ENCODE peak calls at places on chromosomes 12 and 14, in six cellular contexts. One of them, this sample, is unnamed.

GRCh38 chr12:109998241-109998903 is 858 bp upstream of the ANKRD13A start:
- DNase-seq in naive thymus-derived CD4-positive, alpha-beta T cell: no peak
- DNase-seq in SW 1271: no peak
- DNase-seq in stimulated activated CD4-positive, alpha-beta T cell treated with anti-CD3 and anti-CD28 coated beads, Interleukin-1b, Interleukin-23, amount 100 ng/mL, for 1 hour: no peak
- DNase-seq in GM04504: no peak
- DNase-seq in NCI-H510A treated with DMSO at 0.1 percent for 48 hours: no peak
- DNase-seq in this sample: peak

GRCh38 chr12:100474617-100475016 is 951 bp downstream of the NR1H4 start:
- DNase-seq in SW 1271: no peak
- DNase-seq in naive thymus-derived CD4-positive, alpha-beta T cell: no peak
- DNase-seq in stimulated activated CD4-positive, alpha-beta T cell treated with anti-CD3 and anti-CD28 coated beads, Interleukin-1b, Interleukin-23, amount 100 ng/mL, for 1 hour: no peak
- DNase-seq in GM04504: no peak
- DNase-seq in NCI-H510A treated with DMSO at 0.1 percent for 48 hours: no peak
- DNase-seq in this sample: no peak

GRCh38 chr12:102120886-102121285 is 903 bp downstream of the PARPBP start:
- DNase-seq in NCI-H510A treated with DMSO at 0.1 percent for 48 hours: no peak
- DNase-seq in naive thymus-derived CD4-positive, alpha-beta T cell: no peak
- DNase-seq in GM04504: peak
- DNase-seq in SW 1271: no peak
- DNase-seq in stimulated activated CD4-positive, alpha-beta T cell treated with anti-CD3 and anti-CD28 coated beads, Interleukin-1b, Interleukin-23, amount 100 ng/mL, for 1 hour: no peak
- DNase-seq in this sample: peak

GRCh38 chr12:131990066-131990979 is 40.6 kb downstream of the EP400 start:
- DNase-seq in GM04504: no peak
- DNase-seq in SW 1271: no peak
- DNase-seq in stimulated activated CD4-positive, alpha-beta T cell treated with anti-CD3 and anti-CD28 coated beads, Interleukin-1b, Interleukin-23, amount 100 ng/mL, for 1 hour: no peak
- DNase-seq in NCI-H510A treated with DMSO at 0.1 percent for 48 hours: no peak
- DNase-seq in naive thymus-derived CD4-positive, alpha-beta T cell: no peak
- DNase-seq in this sample: no peak

GRCh38 chr12:31120392-31121008 is 46.8 kb downstream of the DDX11 start:
- DNase-seq in naive thymus-derived CD4-positive, alpha-beta T cell: no peak
- DNase-seq in GM04504: no peak
- DNase-seq in SW 1271: no peak
- DNase-seq in NCI-H510A treated with DMSO at 0.1 percent for 48 hours: no peak
- DNase-seq in stimulated activated CD4-positive, alpha-beta T cell treated with anti-CD3 and anti-CD28 coated beads, Interleukin-1b, Interleukin-23, amount 100 ng/mL, for 1 hour: no peak
- DNase-seq in this sample: no peak

GRCh38 chr12:107319536-107320030 is 226.2 kb upstream of the CRY1 start:
- DNase-seq in NCI-H510A treated with DMSO at 0.1 percent for 48 hours: no peak
- DNase-seq in stimulated activated CD4-positive, alpha-beta T cell treated with anti-CD3 and anti-CD28 coated beads, Interleukin-1b, Interleukin-23, amount 100 ng/mL, for 1 hour: no peak
- DNase-seq in SW 1271: no peak
- DNase-seq in naive thymus-derived CD4-positive, alpha-beta T cell: peak
- DNase-seq in GM04504: no peak
- DNase-seq in this sample: no peak

GRCh38 chr12:76310110-76310509 is 38.1 kb downstream of the BBS10 start:
- DNase-seq in SW 1271: no peak
- DNase-seq in GM04504: no peak
- DNase-seq in stimulated activated CD4-positive, alpha-beta T cell treated with anti-CD3 and anti-CD28 coated beads, Interleukin-1b, Interleukin-23, amount 100 ng/mL, for 1 hour: no peak
- DNase-seq in NCI-H510A treated with DMSO at 0.1 percent for 48 hours: no peak
- DNase-seq in naive thymus-derived CD4-positive, alpha-beta T cell: no peak
- DNase-seq in this sample: no peak

GRCh38 chr12:5915511-5915910 is 29.5 kb downstream of the ANO2 start:
- DNase-seq in stimulated activated CD4-positive, alpha-beta T cell treated with anti-CD3 and anti-CD28 coated beads, Interleukin-1b, Interleukin-23, amount 100 ng/mL, for 1 hour: no peak
- DNase-seq in NCI-H510A treated with DMSO at 0.1 percent for 48 hours: no peak
- DNase-seq in naive thymus-derived CD4-positive, alpha-beta T cell: no peak
- DNase-seq in GM04504: no peak
- DNase-seq in SW 1271: no peak
- DNase-seq in this sample: no peak

GRCh38 chr14:22556990-22557623 is 31.9 kb downstream of the DAD1 start:
- DNase-seq in naive thymus-derived CD4-positive, alpha-beta T cell: peak
- DNase-seq in SW 1271: no peak
- DNase-seq in GM04504: peak
- DNase-seq in stimulated activated CD4-positive, alpha-beta T cell treated with anti-CD3 and anti-CD28 coated beads, Interleukin-1b, Interleukin-23, amount 100 ng/mL, for 1 hour: peak
- DNase-seq in NCI-H510A treated with DMSO at 0.1 percent for 48 hours: peak
- DNase-seq in this sample: peak

GRCh38 chr14:75673345-75673744 is 12.3 kb downstream of the TTLL5 start:
- DNase-seq in NCI-H510A treated with DMSO at 0.1 percent for 48 hours: no peak
- DNase-seq in stimulated activated CD4-positive, alpha-beta T cell treated with anti-CD3 and anti-CD28 coated beads, Interleukin-1b, Interleukin-23, amount 100 ng/mL, for 1 hour: no peak
- DNase-seq in SW 1271: no peak
- DNase-seq in GM04504: no peak
- DNase-seq in naive thymus-derived CD4-positive, alpha-beta T cell: no peak
- DNase-seq in this sample: no peak

GRCh38 chr14:51216602-51217001 is 23.4 kb upstream of the TMX1 start:
- DNase-seq in SW 1271: no peak
- DNase-seq in GM04504: no peak
- DNase-seq in naive thymus-derived CD4-positive, alpha-beta T cell: no peak
- DNase-seq in NCI-H510A treated with DMSO at 0.1 percent for 48 hours: no peak
- DNase-seq in stimulated activated CD4-positive, alpha-beta T cell treated with anti-CD3 and anti-CD28 coated beads, Interleukin-1b, Interleukin-23, amount 100 ng/mL, for 1 hour: no peak
- DNase-seq in this sample: no peak

GRCh38 chr14:93005838-93006237 is 82.9 kb downstream of the CHGA start:
- DNase-seq in NCI-H510A treated with DMSO at 0.1 percent for 48 hours: no peak
- DNase-seq in naive thymus-derived CD4-positive, alpha-beta T cell: no peak
- DNase-seq in stimulated activated CD4-positive, alpha-beta T cell treated with anti-CD3 and anti-CD28 coated beads, Interleukin-1b, Interleukin-23, amount 100 ng/mL, for 1 hour: no peak
- DNase-seq in GM04504: no peak
- DNase-seq in SW 1271: no peak
- DNase-seq in this sample: no peak

GRCh38 chr14:65478017-65478416 is 65.5 kb downstream of the FUT8 start:
- DNase-seq in naive thymus-derived CD4-positive, alpha-beta T cell: no peak
- DNase-seq in stimulated activated CD4-positive, alpha-beta T cell treated with anti-CD3 and anti-CD28 coated beads, Interleukin-1b, Interleukin-23, amount 100 ng/mL, for 1 hour: no peak
- DNase-seq in SW 1271: no peak
- DNase-seq in GM04504: no peak
- DNase-seq in NCI-H510A treated with DMSO at 0.1 percent for 48 hours: no peak
- DNase-seq in this sample: no peak

GRCh38 chr14:91310620-91311283 is 66.2 kb upstream of the GPR68 start:
- DNase-seq in stimulated activated CD4-positive, alpha-beta T cell treated with anti-CD3 and anti-CD28 coated beads, Interleukin-1b, Interleukin-23, amount 100 ng/mL, for 1 hour: no peak
- DNase-seq in SW 1271: no peak
- DNase-seq in NCI-H510A treated with DMSO at 0.1 percent for 48 hours: no peak
- DNase-seq in naive thymus-derived CD4-positive, alpha-beta T cell: peak
- DNase-seq in GM04504: no peak
- DNase-seq in this sample: no peak